ENCODE peak calls at places on chromosomes 7 and 10, in six cellular contexts. S is MCF 10A, A is Calu3, Q is HTR-8/SVneo, I is NCI-H82, C is HFFc6. Y is an unnamed sample.

GRCh38 chr10:107728807-107729206 is 564.3 kb upstream of the SORCS1 start:
- DNase-seq in I (no peak), S (peak; percentile 28), Q (no peak), A (peak; percentile 1), C (no peak), Y (no peak)

GRCh38 chr7:100604078-100604975 is 2.2 kb downstream of the PCOLCE start:
- DNase-seq in C (peak; percentile 48), I (peak; percentile 82), Q (peak; percentile 68), A (peak; percentile 77), S (peak; percentile 55), Y (peak; percentile 68)

GRCh38 chr10:133318494-133319127 is 9.9 kb downstream of the ZNF511 start:
- DNase-seq in C (no peak), S (peak; percentile 66), Q (no peak), A (peak; percentile 67), I (peak; percentile 82), Y (peak; percentile 58)

GRCh38 chr10:78759448-78760120 is 309.2 kb upstream of the ZMIZ1 start:
- DNase-seq in I (no peak), C (no peak), A (no peak), S (no peak), Q (no peak), Y (no peak)

GRCh38 chr10:15325243-15326002 is 45.7 kb downstream of the FAM171A1 start:
- DNase-seq in A (no peak), C (peak; percentile 64), S (peak; percentile 82), Q (peak; percentile 69), I (no peak), Y (no peak)

GRCh38 chr10:8137726-8138125 is 83.2 kb downstream of the GATA3 start:
- DNase-seq in S (no peak), Q (no peak), A (no peak), I (no peak), C (no peak), Y (no peak)

GRCh38 chr10:51083280-51083986 is 9.1 kb downstream of the PRKG1 start:
- DNase-seq in C (no peak), Q (no peak), I (no peak), S (no peak), A (no peak), Y (no peak)

GRCh38 chr10:68434657-68435056 is 27.6 kb upstream of the RUFY2 start:
- DNase-seq in C (no peak), A (no peak), Q (no peak), S (peak; percentile 1), I (no peak), Y (no peak)

GRCh38 chr10:131577178-131577555 is 265.6 kb upstream of the TCERG1L start:
- DNase-seq in S (no peak), C (no peak), Q (no peak), A (no peak), I (no peak), Y (no peak)

GRCh38 chr10:29328988-29329387 is 40.1 kb downstream of the LYZL1 start:
- DNase-seq in Q (peak; percentile 19), I (no peak), A (no peak), S (no peak), C (peak; percentile 52), Y (no peak)

GRCh38 chr7:80127412-80128150 is 7.0 kb upstream of the GNAI1 start:
- DNase-seq in S (no peak), Q (no peak), C (no peak), A (peak; percentile 12), I (no peak), Y (no peak)

GRCh38 chr10:121579656-121580055 is 18.6 kb downstream of the FGFR2 start:
- DNase-seq in S (no peak), Q (no peak), C (no peak), A (peak; percentile 53), I (no peak), Y (no peak)